ENCODE peak calls at places on chromosomes 11 and 22, in seven cellular contexts. A is H9, P is H1, J is IMR-90, D is mesendoderm, U is mesenchymal stem cell, I is trophoblast cell. V is an unnamed sample.

GRCh38 chr11:103547691-103548090 is 438.5 kb downstream of the DYNC2H1 start:
- DNase-seq in A (no peak), P (no peak), J (no peak), D (no peak), U (no peak), I (no peak), V (no peak)

GRCh38 chr11:44601471-44602370 is 36.3 kb downstream of the CD82 start:
- DNase-seq in A (no peak), P (no peak), J (no peak), D (no peak), U (no peak), I (no peak), V (no peak)

GRCh38 chr11:99271527-99271926 is 250.8 kb downstream of the CNTN5 start:
- DNase-seq in A (peak), P (peak), J (no peak), D (peak), U (no peak), I (no peak), V (peak)

GRCh38 chr11:109939176-109939810 is 153.9 kb upstream of the ZC3H12C start:
- DNase-seq in A (no peak), P (no peak), J (peak), D (peak), U (peak), I (peak), V (peak)

GRCh38 chr11:72828081-72828567 is 13.9 kb downstream of the ATG16L2 start:
- DNase-seq in A (no peak), P (no peak), J (peak), D (no peak), U (peak), I (no peak), V (no peak)

GRCh38 chr11:125129316-125129990 is 18.0 kb upstream of the TMEM218 start:
- DNase-seq in A (no peak), P (no peak), J (no peak), D (no peak), U (no peak), I (no peak), V (no peak)

GRCh38 chr11:27610287-27610686 is 90.0 kb downstream of the BDNF start:
- DNase-seq in A (no peak), P (no peak), J (no peak), D (no peak), U (no peak), I (no peak), V (no peak)

GRCh38 chr22:19687561-19688300 is 26.6 kb upstream of the SEPTIN5 start:
- DNase-seq in A (no peak), P (no peak), J (no peak), D (no peak), U (no peak), I (no peak), V (no peak)

GRCh38 chr11:64092761-64093136 is 57.0 kb downstream of the FLRT1 start:
- DNase-seq in A (no peak), P (no peak), J (no peak), D (no peak), U (no peak), I (no peak), V (no peak)

GRCh38 chr11:131816046-131816445 is 445.6 kb downstream of the NTM start:
- DNase-seq in A (no peak), P (no peak), J (no peak), D (no peak), U (no peak), I (no peak), V (no peak)

GRCh38 chr22:28410050-28410816 is 269.4 kb downstream of the TTC28 start:
- DNase-seq in A (no peak), P (no peak), J (peak), D (peak), U (peak), I (no peak), V (no peak)

GRCh38 chr11:93039841-93040240 is 70.4 kb downstream of the MTNR1B start:
- DNase-seq in A (no peak), P (no peak), J (peak), D (no peak), U (no peak), I (no peak), V (no peak)
- H3K4ac ChIP-seq in A (no peak), P (no peak), J (no peak), D (no peak), U (no peak), I (no peak), V (no peak)

DNA sequence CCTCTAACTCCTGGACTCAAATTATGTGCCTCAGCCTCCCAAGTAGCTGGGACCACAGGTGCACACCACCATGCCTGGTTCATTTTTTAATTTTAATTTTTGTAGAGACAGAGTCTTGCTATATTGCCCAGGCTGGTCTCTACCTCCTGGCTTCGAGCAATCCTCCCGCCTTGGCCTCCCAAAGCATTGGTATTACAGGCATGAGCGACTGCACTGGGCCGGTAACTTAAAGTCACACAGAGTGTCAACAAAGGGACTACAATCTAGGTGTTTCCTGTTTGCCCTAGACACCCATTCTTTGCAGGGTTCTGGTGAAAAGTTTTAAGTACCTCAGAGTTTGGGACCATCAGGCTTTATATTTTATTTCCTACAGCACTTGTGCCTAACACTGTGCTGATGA is 8.4 kb downstream of the UVRAG start:
- DNase-seq in A (no peak), P (no peak), J (no peak), D (no peak), U (no peak), I (no peak), V (no peak)
- H3K4ac ChIP-seq in A (no peak), P (no peak), J (no peak), D (no peak), U (no peak), I (no peak), V (no peak)

DNA sequence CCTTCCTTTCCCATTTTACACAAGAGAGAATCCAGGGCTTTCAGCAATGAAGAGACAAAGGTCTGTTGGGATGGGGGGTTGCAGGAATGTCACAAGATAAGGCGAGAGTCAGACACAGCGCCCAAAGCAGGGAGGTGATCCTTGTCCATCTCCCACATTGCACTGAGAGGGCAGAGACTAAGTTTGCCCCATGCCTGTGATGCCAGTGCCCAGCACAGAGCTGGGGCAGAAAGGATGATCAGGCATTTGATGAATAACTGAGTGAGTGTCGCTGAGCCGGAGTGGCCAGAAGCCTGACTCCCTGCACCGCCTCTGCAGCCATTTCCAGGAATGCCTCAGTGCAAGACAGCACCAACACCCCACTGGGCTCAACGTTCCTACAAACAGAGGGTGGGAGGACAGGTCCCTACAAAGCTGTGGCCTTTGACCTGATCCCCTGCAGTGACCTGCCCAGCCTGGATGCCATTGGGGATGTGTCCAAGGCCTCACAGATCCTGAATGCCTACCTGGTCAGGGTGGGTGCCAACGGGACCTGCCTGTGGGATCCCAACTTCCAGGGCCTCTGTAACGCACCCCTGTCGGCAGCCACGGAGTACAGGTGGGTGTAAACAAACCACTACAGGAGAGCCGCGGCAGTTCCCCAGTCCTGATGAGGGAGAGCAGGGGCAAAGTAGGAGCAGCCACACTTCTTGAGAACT is 2.3 kb downstream of the UPK3A start:
- DNase-seq in A (no peak), P (no peak), J (no peak), D (no peak), U (no peak), I (no peak), V (no peak)
- H3K4ac ChIP-seq in A (no peak), P (no peak), J (no peak), D (no peak), U (no peak), I (no peak), V (peak)

GRCh38 chr11:66910016-66910415 is 48.2 kb downstream of the PC start:
- DNase-seq in A (no peak), P (no peak), J (no peak), D (no peak), U (no peak), I (no peak), V (no peak)
- H3K4ac ChIP-seq in A (no peak), P (no peak), J (no peak), D (no peak), U (no peak), I (no peak), V (no peak)

V was measured in neuronal stem cell.